ENCODE peak calls at places on chromosomes 7 and 10, in seven cellular contexts. G is hippocampal formation; N is AG08395; Z is ELF-1; E is fibroblast of villous mesenchyme; R is stimulated activated CD8-positive, alpha-beta memory T cell treated with anti-CD3 and anti-CD28 coated beads, Interleukin-7, amount 100 ng/mL, for 1 hour; T is fibroblast of mammary gland. Y is an unnamed sample.

GRCh38 chr10:101829561-101830315 is 11.5 kb upstream of the OGA start:
- DNase-seq in Z (peak), N (peak), E (no peak), T (peak), R (no peak), G (no peak), Y (peak)

GRCh38 chr7:44286182-44286617 is 39.2 kb downstream of the CAMK2B start:
- DNase-seq in E (peak), Z (peak), T (no peak), N (no peak), G (no peak), R (no peak), Y (no peak)

GRCh38 chr10:37975407-37975991 is 948 bp downstream of the ZNF25 start:
- DNase-seq in Z (no peak), G (peak), R (no peak), N (peak), T (peak), E (peak), Y (peak)

GRCh38 chr7:151330181-151330580 is 11.4 kb upstream of the NUB1 start:
- DNase-seq in E (no peak), R (no peak), G (no peak), T (no peak), Z (no peak), N (no peak), Y (no peak)

GRCh38 chr7:134458341-134458805 is 527 bp downstream of the AKR1B1 start:
- DNase-seq in T (no peak), G (peak), N (peak), R (peak), Z (peak), E (peak), Y (peak)

GRCh38 chr7:2116086-2116810 is 116.5 kb downstream of the MAD1L1 start:
- DNase-seq in E (no peak), T (peak), R (no peak), G (no peak), Z (no peak), N (no peak), Y (peak)

GRCh38 chr7:2539031-2540028 is 16.0 kb downstream of the BRAT1 start:
- DNase-seq in N (peak), T (no peak), G (no peak), E (no peak), Z (no peak), R (no peak), Y (no peak)

GRCh38 chr7:29946428-29947186 is 43.0 kb downstream of the SCRN1 start:
- DNase-seq in Z (peak), T (peak), N (peak), R (no peak), G (no peak), E (peak), Y (peak)

GRCh38 chr10:14571866-14572507 is 202.7 kb downstream of the FAM107B start:
- DNase-seq in T (peak), G (peak), R (no peak), Z (no peak), N (no peak), E (no peak), Y (peak)

GRCh38 chr7:12403287-12404181 is at the start of gene VWDE:
- DNase-seq in N (no peak), G (no peak), Z (peak), T (peak), R (no peak), E (peak), Y (peak)

GRCh38 chr10:133359554-133359971 is 1.7 kb upstream of the FUOM start:
- DNase-seq in G (no peak), E (no peak), R (no peak), Z (no peak), T (no peak), N (no peak), Y (no peak)

GRCh38 chr10:52318136-52318810 is 4.2 kb downstream of the DKK1 start:
- DNase-seq in N (peak), T (peak), Z (no peak), R (no peak), G (no peak), E (peak), Y (peak)

GRCh38 chr10:52979295-52980025 is 206.9 kb upstream of the MBL2 start:
- DNase-seq in E (no peak), R (no peak), N (no peak), T (no peak), G (no peak), Z (no peak), Y (no peak)

GRCh38 chr7:149717481-149717880 is 55.9 kb downstream of the ZNF467 start:
- DNase-seq in R (no peak), G (no peak), Z (no peak), T (no peak), N (no peak), E (no peak), Y (no peak)

GRCh38 chr10:106931159-106931852 is 233.2 kb downstream of the SORCS1 start:
- DNase-seq in G (no peak), T (no peak), Z (no peak), E (no peak), N (no peak), R (no peak), Y (no peak)

GRCh38 chr10:11381511-11381910 is 229.9 kb downstream of the USP6NL start:
- DNase-seq in E (no peak), T (no peak), Z (no peak), G (no peak), N (no peak), R (no peak), Y (no peak)

GRCh38 chr7:104156842-104157277 is 51.0 kb downstream of the ORC5 start:
- DNase-seq in E (peak), R (no peak), G (peak), N (peak), Z (no peak), T (peak), Y (peak)

GRCh38 chr10:45427956-45428338 is 53.9 kb downstream of the ALOX5 start:
- DNase-seq in E (no peak), R (no peak), Z (no peak), N (no peak), T (no peak), G (no peak), Y (no peak)

GRCh38 chr7:137844690-137845425 is 1.9 kb downstream of the DGKI start:
- DNase-seq in T (no peak), G (peak), E (no peak), Z (no peak), N (no peak), R (no peak), Y (no peak)

GRCh38 chr10:43203491-43204393 is 63.1 kb downstream of the RASGEF1A start:
- DNase-seq in Z (peak), N (no peak), T (no peak), G (no peak), R (no peak), E (no peak), Y (no peak)

GRCh38 chr10:6074489-6075301 is 12.5 kb upstream of the IL2RA start:
- DNase-seq in G (peak), E (peak), T (peak), Z (no peak), R (no peak), N (peak), Y (peak)

GRCh38 chr7:114943953-114944741 is 22.3 kb downstream of the MDFIC start:
- DNase-seq in E (no peak), Z (no peak), R (no peak), T (peak), G (no peak), N (no peak), Y (no peak)